ENCODE peak calls at places on chromosome 9, in eight cellular contexts. J, M, I, B, V, D, O and G are unnamed samples.
A peak's percentile ranks its signal among the peaks of the same experiment; 100 is the strongest.

GRCh38 chr9:17018001-17018491 is 116.8 kb upstream of the CNTLN start:
- DNase-seq in I (no peak), V (no peak), O (no peak), D (peak; percentile 21), J (peak; percentile 92), M (peak; percentile 16), B (peak; percentile 27), G (peak; percentile 76)

GRCh38 chr9:81626511-81626910 is 62.8 kb downstream of the TLE1 start:
- DNase-seq in D (no peak), J (peak; percentile 9), I (no peak), V (no peak), B (no peak), O (peak; percentile 90), M (no peak), G (no peak)

GRCh38 chr9:111961575-111961974 is 65.0 kb downstream of the UGCG start:
- DNase-seq in I (no peak), M (no peak), D (no peak), O (no peak), B (no peak), J (no peak), V (no peak), G (no peak)

GRCh38 chr9:124769451-124770358 is 1.4 kb downstream of the NR6A1 start:
- DNase-seq in D (no peak), J (no peak), O (peak; percentile 30), V (peak; percentile 46), M (no peak), I (peak; percentile 73), B (peak; percentile 36), G (no peak)

GRCh38 chr9:25003686-25004085 is 458.0 kb upstream of the IZUMO3 start:
- DNase-seq in B (no peak), M (no peak), J (no peak), D (no peak), I (no peak), V (peak; percentile 43), O (no peak), G (no peak)

GRCh38 chr9:79570449-79571308 is 1.1 kb upstream of the TLE4 start:
- DNase-seq in D (peak; percentile 59), M (peak; percentile 48), O (peak; percentile 12), V (peak; percentile 47), B (peak; percentile 25), I (peak; percentile 47), J (no peak), G (no peak)

GRCh38 chr9:113511856-113512761 is 48.6 kb downstream of the RGS3 start:
- DNase-seq in J (no peak), V (peak; percentile 91), O (no peak), M (peak; percentile 35), I (peak; percentile 35), D (peak; percentile 58), B (no peak), G (no peak)

GRCh38 chr9:71819115-71819739 is 50.9 kb upstream of the CEMIP2 start:
- DNase-seq in D (peak; percentile 50), M (peak; percentile 57), I (peak; percentile 32), B (no peak), J (peak; percentile 10), V (peak; percentile 29), O (peak; percentile 51), G (no peak)

GRCh38 chr9:123651273-123651672 is 278.7 kb downstream of the DENND1A start:
- DNase-seq in J (no peak), D (no peak), M (no peak), V (no peak), I (peak; percentile 79), B (no peak), O (no peak), G (no peak)

GRCh38 chr9:138049085-138049778 is 171.7 kb downstream of the CACNA1B start:
- DNase-seq in D (no peak), V (no peak), J (no peak), O (no peak), M (no peak), I (no peak), B (no peak), G (no peak)

GRCh38 chr9:137156567-137157375 is 13.1 kb downstream of the LRRC26 start:
- DNase-seq in J (peak; percentile 46), V (no peak), D (peak; percentile 46), I (peak; percentile 32), O (peak; percentile 39), M (peak; percentile 50), B (no peak), G (no peak)

GRCh38 chr9:120445974-120446373 is 134.0 kb downstream of the CDK5RAP2 start:
- DNase-seq in D (no peak), O (peak; percentile 32), M (no peak), V (no peak), J (no peak), I (no peak), B (no peak), G (no peak)

GRCh38 chr9:129889936-129890717 is 54.9 kb downstream of the USP20 start:
- DNase-seq in V (no peak), I (peak; percentile 69), B (no peak), O (no peak), D (no peak), J (no peak), M (no peak), G (no peak)

GRCh38 chr9:129894106-129894823 is 59.0 kb downstream of the USP20 start:
- DNase-seq in B (no peak), J (no peak), I (no peak), M (no peak), O (no peak), V (no peak), D (no peak), G (no peak)

GRCh38 chr9:129889461-129889935 is 54.2 kb downstream of the USP20 start:
- DNase-seq in J (no peak), I (no peak), B (no peak), D (no peak), V (no peak), O (no peak), M (no peak), G (no peak)

GRCh38 chr9:129888809-129889460 is 53.7 kb downstream of the USP20 start:
- DNase-seq in V (no peak), D (no peak), J (no peak), M (no peak), B (no peak), O (no peak), I (no peak), G (no peak)

GRCh38 chr9:129891519-129891918 is 56.3 kb downstream of the USP20 start:
- DNase-seq in M (no peak), B (no peak), D (no peak), V (no peak), O (no peak), J (no peak), I (no peak), G (no peak)
- H3K4me3 ChIP-seq in M (no peak overlapping the region), B (no peak overlapping the region), D (no peak overlapping the region), V (no peak overlapping the region), O (no peak overlapping the region), J (no peak overlapping the region), I (no peak overlapping the region), G (no peak overlapping the region)

DNA sequence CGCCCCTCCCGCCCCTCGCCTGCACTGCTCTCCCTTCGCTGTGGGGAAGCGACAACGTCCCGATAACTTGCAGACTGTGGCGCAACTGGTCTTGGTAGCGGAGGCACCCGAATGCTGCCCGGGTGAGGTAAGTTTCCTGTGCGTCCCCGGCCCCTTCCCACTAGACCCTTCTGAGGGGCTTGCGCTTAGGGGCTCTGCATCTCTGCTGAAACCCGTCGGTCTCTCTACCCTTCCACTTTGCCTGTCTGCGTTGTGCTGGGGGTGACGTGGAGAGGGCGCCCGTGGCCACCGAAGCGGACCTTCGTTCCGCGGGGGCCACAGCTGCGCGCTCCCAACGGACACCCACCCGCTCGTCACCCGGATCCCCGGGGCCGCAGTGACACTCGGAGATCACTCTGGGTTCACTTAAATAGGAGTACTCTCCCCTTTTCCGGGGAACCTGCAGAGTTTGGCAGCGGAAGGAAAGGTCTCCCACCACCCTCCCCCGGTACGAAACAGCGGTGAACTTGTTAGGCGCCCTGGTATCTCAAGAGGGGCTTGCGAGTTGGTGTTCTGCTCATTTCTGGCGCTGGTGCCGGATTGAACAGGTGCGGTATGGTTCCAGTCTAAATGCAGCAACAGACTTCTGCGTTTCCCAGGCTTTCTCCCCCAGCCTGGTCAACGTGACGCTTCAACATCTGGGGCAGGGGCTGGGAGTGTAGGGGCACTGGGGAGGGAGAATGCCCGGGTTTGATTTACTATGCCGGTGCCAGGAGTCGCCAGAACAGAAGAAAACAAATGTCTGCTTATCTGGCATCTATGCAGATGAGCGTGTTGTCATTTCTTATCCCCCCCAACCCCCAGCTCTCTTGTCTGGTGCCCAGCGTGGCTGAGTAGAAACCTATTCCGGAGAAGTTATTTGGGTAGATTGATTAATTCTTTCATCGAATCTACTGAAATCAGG is 867 bp downstream of the PIP5K1B start:
- DNase-seq in V (peak; percentile 6), I (peak; percentile 67), J (no peak), B (peak; percentile 55), O (no peak), M (peak; percentile 7), D (peak; percentile 12), G (no peak)
- TF ChIP-seq CTCF in V (no peak), I (no peak), J (no peak), B (no peak), O (no peak), M (no peak), D (no peak), G (no peak)

GRCh38 chr9:130422546-130422945 is 22.2 kb upstream of the ASS1 start:
- DNase-seq in I (no peak), B (no peak), M (no peak), V (peak; percentile 9), J (no peak), O (no peak), D (no peak), G (no peak)

GRCh38 chr9:130423272-130423671 is 21.5 kb upstream of the ASS1 start:
- DNase-seq in O (no peak), V (peak; percentile 54), I (no peak), D (peak; percentile 19), B (peak; percentile 67), M (no peak), J (no peak), G (no peak)

GRCh38 chr9:130421802-130422276 is 22.9 kb upstream of the ASS1 start:
- DNase-seq in D (peak; percentile 59), J (peak; percentile 84), I (no peak), M (peak; percentile 42), V (peak; percentile 95), B (no peak), O (no peak), G (peak; percentile 45)

GRCh38 chr9:130419521-130420035 is 25.2 kb upstream of the ASS1 start:
- DNase-seq in D (no peak), J (no peak), B (no peak), V (no peak), I (no peak), M (no peak), O (no peak), G (no peak)

DNA sequence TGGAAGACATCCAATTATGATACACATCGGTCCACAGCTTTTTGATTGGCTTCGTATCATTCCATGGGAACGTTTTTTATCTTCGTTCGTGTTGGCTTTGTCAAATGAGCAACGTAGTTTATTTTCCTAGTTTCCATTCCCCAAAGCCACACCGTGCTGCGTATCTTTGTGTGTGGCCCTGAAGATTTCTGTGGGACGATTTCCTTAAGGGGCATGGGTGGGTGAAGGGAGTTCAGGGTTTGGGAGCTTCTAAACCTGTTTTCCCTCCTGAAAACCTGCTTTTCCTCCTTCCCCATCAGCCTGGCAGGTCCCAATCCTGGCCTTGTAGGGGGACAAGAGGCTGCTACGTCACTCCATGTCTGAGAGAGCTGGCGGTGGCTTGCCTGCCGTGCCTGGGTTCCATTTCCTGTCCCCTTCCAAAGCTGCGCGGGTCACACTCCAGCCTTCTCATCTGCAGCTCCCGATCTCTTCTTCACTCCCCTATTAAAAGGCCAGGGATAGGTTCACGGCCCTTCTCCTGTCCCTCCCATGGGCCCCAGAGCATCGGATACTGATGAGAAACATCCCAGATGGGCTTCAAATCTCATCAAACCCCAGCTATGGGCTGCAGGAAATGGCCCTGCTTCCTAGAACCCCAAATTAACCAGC is 23.5 kb upstream of the ASS1 start:
- DNase-seq in O (no peak), J (no peak), M (no peak), B (no peak), D (no peak), I (no peak), V (no peak), G (no peak)
- H3K4me3 ChIP-seq in O (no peak overlapping the region), J (no peak overlapping the region), M (no peak overlapping the region), B (no peak overlapping the region), D (no peak overlapping the region), I (no peak overlapping the region), V (no peak overlapping the region), G (no peak overlapping the region)

GRCh38 chr9:86122309-86122708 is 23.0 kb upstream of the GOLM1 start:
- DNase-seq in O (no peak), J (no peak), I (no peak), V (no peak), M (no peak), B (no peak), D (no peak), G (no peak)
- TF ChIP-seq CTCF in O (peak; percentile 31), J (no peak), I (no peak), V (no peak), M (peak; percentile 5), B (no peak), D (peak; percentile 14), G (no peak)